ENCODE peak calls at places on chromosomes 2 and 18, in nine cellular contexts. J is upper lobe of right lung, D is cardiac muscle cell, H is psoas muscle, T is endothelial cell of umbilical vein, I is fibroblast of lung, C is sigmoid colon, O is heart right ventricle, X is Panc1. F is an unnamed sample.

GRCh38 chr2:96153991-96154431 is 8.8 kb upstream of the DUSP2 start:
- DNase-seq in I (no peak), J (peak; percentile 56), D (no peak), X (no peak), T (no peak), C (peak; percentile 47), O (no peak), H (no peak), F (no peak)

GRCh38 chr2:97997774-97998392 is 2.1 kb upstream of the TMEM131 start:
- DNase-seq in C (no peak), O (no peak), T (no peak), J (no peak), D (no peak), I (no peak), X (no peak), H (no peak), F (no peak)

GRCh38 chr18:58942486-58942885 is 77.8 kb downstream of the ZNF532 start:
- DNase-seq in O (no peak), J (no peak), H (no peak), T (peak; percentile 18), I (no peak), C (no peak), D (no peak), X (no peak), F (no peak)

GRCh38 chr18:29652797-29653196 is 1389.7 kb downstream of the DSC3 start:
- DNase-seq in J (no peak), H (no peak), C (no peak), O (no peak), X (no peak), D (no peak), I (no peak), T (no peak), F (no peak)

GRCh38 chr2:232085826-232086425 is 124.4 kb downstream of the DIS3L2 start:
- DNase-seq in X (no peak), H (no peak), C (no peak), I (no peak), T (no peak), D (peak; percentile 28), J (no peak), O (no peak), F (no peak)

GRCh38 chr2:219836647-219837177 is 209.3 kb downstream of the SLC4A3 start:
- DNase-seq in X (no peak), T (no peak), O (no peak), I (peak; percentile 14), C (no peak), D (peak; percentile 29), H (no peak), J (no peak), F (no peak)

GRCh38 chr2:31294230-31294629 is 60.3 kb downstream of the EHD3 start:
- DNase-seq in O (no peak), J (no peak), I (no peak), D (no peak), T (no peak), X (no peak), H (no peak), C (no peak), F (no peak)

GRCh38 chr18:34929336-34929780 is 111.9 kb upstream of the MAPRE2 start:
- DNase-seq in C (no peak), I (peak; percentile 89), H (no peak), O (no peak), D (peak; percentile 64), T (peak; percentile 56), X (peak; percentile 66), J (no peak), F (peak; percentile 35)

GRCh38 chr2:166282178-166282577 is 93.6 kb downstream of the SCN9A start:
- DNase-seq in H (no peak), C (no peak), J (no peak), T (no peak), I (no peak), X (no peak), O (no peak), D (no peak), F (no peak)

GRCh38 chr2:11578986-11579774 is 45.3 kb downstream of the GREB1 start:
- DNase-seq in O (no peak), T (no peak), X (no peak), J (no peak), I (no peak), H (no peak), D (no peak), C (peak; percentile 33), F (no peak)

GRCh38 chr18:23540867-23541266 is 37.6 kb downstream of the RMC1 start:
- DNase-seq in H (no peak), D (peak; percentile 86), I (no peak), C (no peak), J (no peak), T (no peak), X (no peak), O (no peak), F (no peak)

GRCh38 chr2:180979086-180979934 is 1.1 kb upstream of the UBE2E3 start:
- DNase-seq in J (no peak), X (no peak), T (peak; percentile 30), I (peak; percentile 53), O (no peak), D (peak; percentile 74), C (no peak), H (no peak), F (peak; percentile 45)

GRCh38 chr2:179677746-179678505 is 183.5 kb downstream of the ZNF385B start:
- DNase-seq in J (no peak), T (no peak), I (no peak), H (no peak), O (no peak), D (no peak), X (no peak), C (no peak), F (no peak)

GRCh38 chr18:28494151-28494550 is 317.2 kb upstream of the CDH2 start:
- DNase-seq in X (no peak), J (no peak), H (no peak), D (peak; percentile 67), T (no peak), O (no peak), I (no peak), C (no peak), F (no peak)

GRCh38 chr2:61368687-61369665 is 101.9 kb downstream of the USP34 start:
- DNase-seq in T (no peak), O (no peak), X (no peak), H (no peak), I (no peak), J (no peak), D (peak; percentile 29), C (no peak), F (peak; percentile 22)

GRCh38 chr2:72745679-72746368 is 80.0 kb downstream of the EXOC6B start:
- DNase-seq in D (peak; percentile 87), O (no peak), T (peak; percentile 88), I (peak; percentile 83), C (no peak), J (no peak), H (no peak), X (peak; percentile 55), F (peak; percentile 62)

GRCh38 chr2:10722252-10722825 is 909 bp downstream of the ATP6V1C2 start:
- DNase-seq in D (no peak), O (no peak), X (no peak), H (no peak), C (no peak), I (no peak), T (no peak), J (no peak), F (no peak)

GRCh38 chr2:60354713-60355112 is 198.7 kb downstream of the BCL11A start:
- DNase-seq in C (no peak), I (no peak), X (no peak), O (no peak), H (no peak), T (no peak), J (no peak), D (no peak), F (no peak)

GRCh38 chr2:201358684-201359083 is 1.5 kb upstream of the FLACC1 start:
- DNase-seq in T (peak; percentile 5), H (no peak), O (no peak), I (peak; percentile 66), X (peak; percentile 15), D (peak; percentile 63), C (no peak), J (no peak), F (peak; percentile 75)

DNA sequence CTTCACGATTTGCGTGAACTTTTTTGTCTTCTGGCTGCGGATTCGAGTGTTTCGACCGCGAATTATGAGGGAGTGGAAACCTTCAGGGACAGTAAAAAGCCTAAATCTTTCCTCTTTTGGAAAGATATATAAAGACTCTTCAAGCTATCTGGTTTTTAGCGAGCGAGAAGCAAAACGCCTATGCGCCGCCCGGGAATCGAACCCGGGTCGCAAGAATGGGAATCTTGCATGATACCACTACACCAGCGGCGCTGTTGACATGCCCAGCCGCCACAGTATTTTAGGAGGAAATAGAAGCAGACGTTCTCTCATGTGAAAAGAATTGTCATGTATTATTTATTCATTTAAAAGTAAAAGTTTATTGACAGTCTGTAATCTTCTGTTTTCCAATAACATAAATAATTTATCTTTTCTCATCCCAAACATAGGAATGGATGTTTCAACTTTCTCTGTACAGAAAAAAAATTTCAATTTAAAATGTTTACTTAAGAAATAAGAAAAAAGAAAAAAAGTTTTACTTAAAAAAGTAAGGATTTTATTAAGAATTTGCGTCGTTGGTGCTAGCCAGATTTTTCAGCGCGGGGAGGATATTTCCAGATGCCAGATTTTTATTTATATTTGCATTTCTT is 496 bp upstream of the TIA1 start:
- DNase-seq in T (no peak), I (no peak), H (peak; percentile 87), D (peak; percentile 38), J (no peak), C (peak; percentile 95), O (no peak), X (peak; percentile 96), F (peak; percentile 64)
- TF ChIP-seq CTCF in T (no peak), I (no peak), H (no peak), D (no peak), J (no peak), C (no peak), O (no peak), X (no peak), F (no peak)

DNA sequence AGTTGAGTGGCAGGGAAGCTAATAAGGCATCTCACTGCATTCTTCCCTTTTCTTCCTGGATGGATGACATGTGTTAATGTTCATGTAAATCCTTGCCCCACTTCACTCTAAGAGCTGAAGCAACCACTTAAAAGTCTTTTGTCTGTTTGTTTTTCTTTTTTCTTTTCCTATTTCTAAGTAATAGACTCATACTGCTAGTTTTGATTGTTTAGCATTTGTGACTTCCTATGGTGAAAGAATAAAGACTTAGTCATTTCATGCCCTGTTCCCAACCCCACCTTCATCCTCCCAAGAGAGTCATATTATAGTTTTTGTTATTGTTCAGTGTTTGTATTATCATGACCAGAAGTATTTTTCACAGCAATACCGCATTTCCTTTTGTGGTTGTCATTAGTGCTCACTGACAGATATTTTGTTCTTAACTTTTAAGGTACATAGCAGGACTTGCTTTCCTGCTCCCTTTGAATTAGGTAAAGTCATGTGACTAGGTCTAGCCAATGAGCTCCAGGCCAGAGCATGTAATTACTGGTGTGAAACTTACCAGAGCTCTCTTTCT is 18.1 kb upstream of the SPP2 start:
- DNase-seq in C (no peak), X (no peak), O (no peak), D (peak; percentile 5), T (peak; percentile 57), H (no peak), I (peak; percentile 84), J (no peak), F (peak; percentile 75)
- H3K4me3 ChIP-seq in C (no peak overlapping the region), X (no peak overlapping the region), O (no peak overlapping the region), D (no peak overlapping the region), T (no peak overlapping the region), H (no peak overlapping the region), I (no peak overlapping the region), J (no peak overlapping the region), F (no peak overlapping the region)

GRCh38 chr2:32404691-32405090 is 47.9 kb downstream of the BIRC6 start:
- DNase-seq in D (no peak), X (no peak), J (no peak), C (no peak), O (no peak), T (no peak), H (no peak), I (no peak), F (no peak)
- TF ChIP-seq CTCF in D (no peak), X (no peak), J (no peak), C (no peak), O (no peak), T (no peak), H (no peak), I (no peak), F (no peak)

GRCh38 chr2:42100696-42101585 is 53.1 kb downstream of the PKDCC start:
- DNase-seq in C (peak; percentile 78), X (no peak), O (peak; percentile 72), T (peak; percentile 42), I (peak; percentile 47), H (peak; percentile 61), D (peak; percentile 93), J (peak; percentile 85), F (peak; percentile 70)
- H3K4me3 ChIP-seq in C (peak overlapping the region; percentile 47), X (no peak overlapping the region), O (peak overlapping the region; percentile 52), T (peak overlapping the region; percentile 35), I (no peak overlapping the region), H (peak overlapping the region; percentile 64), D (no peak overlapping the region), J (peak overlapping the region; percentile 51), F (no peak overlapping the region)